ENCODE peak calls at places on chromosome 7, in six cellular contexts. One of them, this sample, is unnamed.

GRCh38 chr7:16905300-16906044 is 23.7 kb upstream of the AGR3 start:
- DNase-seq in skeletal muscle cell: peak
- DNase-seq in brain microvascular endothelial cell: peak
- DNase-seq in M059J: peak
- DNase-seq in NCI-H1092 treated with DMSO at 0.1 percent for 48 hours: no peak
- DNase-seq in CMK: no peak
- DNase-seq in this sample: no peak

GRCh38 chr7:97174308-97174707 is 56.8 kb downstream of the SDHAF3 start:
- DNase-seq in skeletal muscle cell: no peak
- DNase-seq in brain microvascular endothelial cell: no peak
- DNase-seq in M059J: no peak
- DNase-seq in NCI-H1092 treated with DMSO at 0.1 percent for 48 hours: no peak
- DNase-seq in CMK: no peak
- DNase-seq in this sample: no peak

GRCh38 chr7:43869898-43870240 is 552 bp upstream of the MRPS24 start:
- DNase-seq in skeletal muscle cell: peak
- DNase-seq in brain microvascular endothelial cell: peak
- DNase-seq in M059J: peak
- DNase-seq in NCI-H1092 treated with DMSO at 0.1 percent for 48 hours: no peak
- DNase-seq in CMK: no peak
- DNase-seq in this sample: peak

GRCh38 chr7:26863504-26864308 is 684 bp downstream of the SKAP2 start:
- DNase-seq in skeletal muscle cell: no peak
- DNase-seq in brain microvascular endothelial cell: peak
- DNase-seq in M059J: peak
- DNase-seq in NCI-H1092 treated with DMSO at 0.1 percent for 48 hours: peak
- DNase-seq in CMK: no peak
- DNase-seq in this sample: peak

GRCh38 chr7:76356823-76357222 is 2.0 kb downstream of the YWHAG start:
- DNase-seq in skeletal muscle cell: no peak
- DNase-seq in brain microvascular endothelial cell: no peak
- DNase-seq in M059J: peak
- DNase-seq in NCI-H1092 treated with DMSO at 0.1 percent for 48 hours: peak
- DNase-seq in CMK: no peak
- DNase-seq in this sample: no peak

GRCh38 chr7:157516911-157517781 is 180.3 kb downstream of the DNAJB6 start:
- DNase-seq in skeletal muscle cell: no peak
- DNase-seq in brain microvascular endothelial cell: no peak
- DNase-seq in M059J: no peak
- DNase-seq in NCI-H1092 treated with DMSO at 0.1 percent for 48 hours: no peak
- DNase-seq in CMK: no peak
- DNase-seq in this sample: no peak

GRCh38 chr7:159105845-159106614 is 38.6 kb downstream of the VIPR2 start:
- DNase-seq in skeletal muscle cell: no peak
- DNase-seq in brain microvascular endothelial cell: no peak
- DNase-seq in M059J: no peak
- DNase-seq in NCI-H1092 treated with DMSO at 0.1 percent for 48 hours: no peak
- DNase-seq in CMK: no peak
- DNase-seq in this sample: no peak

GRCh38 chr7:77651544-77652162 is 44.6 kb upstream of the RSBN1L start:
- DNase-seq in skeletal muscle cell: no peak
- DNase-seq in brain microvascular endothelial cell: peak
- DNase-seq in M059J: peak
- DNase-seq in NCI-H1092 treated with DMSO at 0.1 percent for 48 hours: peak
- DNase-seq in CMK: no peak
- DNase-seq in this sample: no peak

GRCh38 chr7:43669286-43670081 is 59.8 kb downstream of the COA1 start:
- DNase-seq in skeletal muscle cell: no peak
- DNase-seq in brain microvascular endothelial cell: no peak
- DNase-seq in M059J: peak
- DNase-seq in NCI-H1092 treated with DMSO at 0.1 percent for 48 hours: no peak
- DNase-seq in CMK: no peak
- DNase-seq in this sample: no peak

GRCh38 chr7:45873355-45873754 is 473 bp upstream of the CCDC201 start:
- DNase-seq in skeletal muscle cell: no peak
- DNase-seq in brain microvascular endothelial cell: no peak
- DNase-seq in M059J: no peak
- DNase-seq in NCI-H1092 treated with DMSO at 0.1 percent for 48 hours: no peak
- DNase-seq in CMK: no peak
- DNase-seq in this sample: no peak

GRCh38 chr7:71251706-71252105 is 119.8 kb downstream of the GALNT17 start:
- DNase-seq in skeletal muscle cell: no peak
- DNase-seq in brain microvascular endothelial cell: no peak
- DNase-seq in M059J: peak
- DNase-seq in NCI-H1092 treated with DMSO at 0.1 percent for 48 hours: no peak
- DNase-seq in CMK: no peak
- DNase-seq in this sample: no peak

GRCh38 chr7:28956608-28957063 is 1.5 kb downstream of the TRIL start:
- DNase-seq in skeletal muscle cell: no peak
- DNase-seq in brain microvascular endothelial cell: no peak
- DNase-seq in M059J: no peak
- DNase-seq in NCI-H1092 treated with DMSO at 0.1 percent for 48 hours: peak
- DNase-seq in CMK: no peak
- DNase-seq in this sample: no peak

GRCh38 chr7:142714375-142714774 is 34.9 kb upstream of the PRSS1 start:
- DNase-seq in skeletal muscle cell: no peak
- DNase-seq in brain microvascular endothelial cell: no peak
- DNase-seq in M059J: no peak
- DNase-seq in NCI-H1092 treated with DMSO at 0.1 percent for 48 hours: no peak
- DNase-seq in CMK: peak
- DNase-seq in this sample: no peak

GRCh38 chr7:151631149-151631967 is 111.7 kb upstream of the RHEB start:
- DNase-seq in skeletal muscle cell: no peak
- DNase-seq in brain microvascular endothelial cell: peak
- DNase-seq in M059J: peak
- DNase-seq in NCI-H1092 treated with DMSO at 0.1 percent for 48 hours: peak
- DNase-seq in CMK: peak
- DNase-seq in this sample: no peak

GRCh38 chr7:30702200-30702599 is 19.9 kb upstream of the CRHR2 start:
- DNase-seq in skeletal muscle cell: no peak
- DNase-seq in brain microvascular endothelial cell: no peak
- DNase-seq in M059J: no peak
- DNase-seq in NCI-H1092 treated with DMSO at 0.1 percent for 48 hours: no peak
- DNase-seq in CMK: no peak
- DNase-seq in this sample: no peak

GRCh38 chr7:138887872-138888656 is 90.1 kb upstream of the ATP6V0A4 start:
- DNase-seq in skeletal muscle cell: no peak
- DNase-seq in brain microvascular endothelial cell: no peak
- DNase-seq in M059J: no peak
- DNase-seq in NCI-H1092 treated with DMSO at 0.1 percent for 48 hours: no peak
- DNase-seq in CMK: no peak
- DNase-seq in this sample: no peak

GRCh38 chr7:41599760-41600159 is 103.1 kb downstream of the INHBA start:
- DNase-seq in skeletal muscle cell: no peak
- DNase-seq in brain microvascular endothelial cell: no peak
- DNase-seq in M059J: no peak
- DNase-seq in NCI-H1092 treated with DMSO at 0.1 percent for 48 hours: no peak
- DNase-seq in CMK: no peak
- DNase-seq in this sample: no peak

GRCh38 chr7:149071641-149072437 is 18.7 kb downstream of the ZNF786 start:
- DNase-seq in skeletal muscle cell: no peak
- DNase-seq in brain microvascular endothelial cell: no peak
- DNase-seq in M059J: no peak
- DNase-seq in NCI-H1092 treated with DMSO at 0.1 percent for 48 hours: no peak
- DNase-seq in CMK: peak
- DNase-seq in this sample: no peak

GRCh38 chr7:143256932-143257331 is 6.3 kb upstream of the GSTK1 start:
- DNase-seq in skeletal muscle cell: no peak
- DNase-seq in brain microvascular endothelial cell: no peak
- DNase-seq in M059J: no peak
- DNase-seq in NCI-H1092 treated with DMSO at 0.1 percent for 48 hours: no peak
- DNase-seq in CMK: no peak
- DNase-seq in this sample: no peak

GRCh38 chr7:26051021-26051420 is 101.0 kb upstream of the NFE2L3 start:
- DNase-seq in skeletal muscle cell: no peak
- DNase-seq in brain microvascular endothelial cell: no peak
- DNase-seq in M059J: no peak
- DNase-seq in NCI-H1092 treated with DMSO at 0.1 percent for 48 hours: no peak
- DNase-seq in CMK: no peak
- DNase-seq in this sample: no peak

GRCh38 chr7:191105-192034 is 1.0 kb upstream of the FAM20C start:
- DNase-seq in skeletal muscle cell: peak
- DNase-seq in brain microvascular endothelial cell: peak
- DNase-seq in M059J: peak
- DNase-seq in NCI-H1092 treated with DMSO at 0.1 percent for 48 hours: peak
- DNase-seq in CMK: no peak
- DNase-seq in this sample: no peak

GRCh38 chr7:134737561-134738353 is 41.7 kb upstream of the CALD1 start:
- DNase-seq in skeletal muscle cell: peak
- DNase-seq in brain microvascular endothelial cell: peak
- DNase-seq in M059J: peak
- DNase-seq in NCI-H1092 treated with DMSO at 0.1 percent for 48 hours: no peak
- DNase-seq in CMK: no peak
- DNase-seq in this sample: no peak

GRCh38 chr7:35889870-35890269 is 89.0 kb downstream of the SEPTIN7 start:
- DNase-seq in skeletal muscle cell: no peak
- DNase-seq in brain microvascular endothelial cell: no peak
- DNase-seq in M059J: no peak
- DNase-seq in NCI-H1092 treated with DMSO at 0.1 percent for 48 hours: no peak
- DNase-seq in CMK: no peak
- DNase-seq in this sample: no peak

GRCh38 chr7:2100278-2101205 is 132.2 kb downstream of the MAD1L1 start:
- DNase-seq in skeletal muscle cell: no peak
- DNase-seq in brain microvascular endothelial cell: no peak
- DNase-seq in M059J: no peak
- DNase-seq in NCI-H1092 treated with DMSO at 0.1 percent for 48 hours: no peak
- DNase-seq in CMK: no peak
- DNase-seq in this sample: peak

GRCh38 chr7:123748171-123748733 is 551 bp downstream of the WASL start:
- DNase-seq in skeletal muscle cell: no peak
- DNase-seq in brain microvascular endothelial cell: peak
- DNase-seq in M059J: peak
- DNase-seq in NCI-H1092 treated with DMSO at 0.1 percent for 48 hours: peak
- DNase-seq in CMK: no peak
- DNase-seq in this sample: no peak

GRCh38 chr7:98913026-98913425 is 34.7 kb downstream of the TRRAP start:
- DNase-seq in skeletal muscle cell: no peak
- DNase-seq in brain microvascular endothelial cell: no peak
- DNase-seq in M059J: no peak
- DNase-seq in NCI-H1092 treated with DMSO at 0.1 percent for 48 hours: no peak
- DNase-seq in CMK: no peak
- DNase-seq in this sample: no peak

GRCh38 chr7:95927781-95928180 is 155.4 kb downstream of the DYNC1I1 start:
- DNase-seq in skeletal muscle cell: no peak
- DNase-seq in brain microvascular endothelial cell: no peak
- DNase-seq in M059J: no peak
- DNase-seq in NCI-H1092 treated with DMSO at 0.1 percent for 48 hours: peak
- DNase-seq in CMK: no peak
- DNase-seq in this sample: no peak

GRCh38 chr7:37256631-37257030 is 192.0 kb downstream of the ELMO1 start:
- DNase-seq in skeletal muscle cell: no peak
- DNase-seq in brain microvascular endothelial cell: no peak
- DNase-seq in M059J: no peak
- DNase-seq in NCI-H1092 treated with DMSO at 0.1 percent for 48 hours: no peak
- DNase-seq in CMK: no peak
- DNase-seq in this sample: no peak

GRCh38 chr7:119397156-119397555 is 875.8 kb upstream of the KCND2 start:
- DNase-seq in skeletal muscle cell: no peak
- DNase-seq in brain microvascular endothelial cell: no peak
- DNase-seq in M059J: no peak
- DNase-seq in NCI-H1092 treated with DMSO at 0.1 percent for 48 hours: no peak
- DNase-seq in CMK: no peak
- DNase-seq in this sample: no peak

GRCh38 chr7:155576416-155576815 is 30.1 kb upstream of the CNPY1 start:
- DNase-seq in skeletal muscle cell: no peak
- DNase-seq in brain microvascular endothelial cell: no peak
- DNase-seq in M059J: no peak
- DNase-seq in NCI-H1092 treated with DMSO at 0.1 percent for 48 hours: no peak
- DNase-seq in CMK: no peak
- DNase-seq in this sample: no peak

GRCh38 chr7:93203496-93203895 is 22.8 kb downstream of the HEPACAM2 start:
- DNase-seq in skeletal muscle cell: no peak
- DNase-seq in brain microvascular endothelial cell: no peak
- DNase-seq in M059J: no peak
- DNase-seq in NCI-H1092 treated with DMSO at 0.1 percent for 48 hours: peak
- DNase-seq in CMK: no peak
- DNase-seq in this sample: peak

GRCh38 chr7:11261470-11261869 is 287.8 kb downstream of the PHF14 start:
- DNase-seq in skeletal muscle cell: no peak
- DNase-seq in brain microvascular endothelial cell: no peak
- DNase-seq in M059J: peak
- DNase-seq in NCI-H1092 treated with DMSO at 0.1 percent for 48 hours: peak
- DNase-seq in CMK: no peak
- DNase-seq in this sample: peak

GRCh38 chr7:122694697-122695096 is 4.2 kb downstream of the RNF133 start:
- DNase-seq in skeletal muscle cell: no peak
- DNase-seq in brain microvascular endothelial cell: no peak
- DNase-seq in M059J: no peak
- DNase-seq in NCI-H1092 treated with DMSO at 0.1 percent for 48 hours: no peak
- DNase-seq in CMK: no peak
- DNase-seq in this sample: no peak

GRCh38 chr7:102305414-102306268 is 19.0 kb downstream of the SH2B2 start:
- DNase-seq in skeletal muscle cell: no peak
- DNase-seq in brain microvascular endothelial cell: no peak
- DNase-seq in M059J: no peak
- DNase-seq in NCI-H1092 treated with DMSO at 0.1 percent for 48 hours: no peak
- DNase-seq in CMK: no peak
- DNase-seq in this sample: no peak